ENCODE peak calls at places on chromosomes 13 and 19, in eight cellular contexts. E is H1, X is Peyer's patch, R is spleen, O is esophagus squamous epithelium, B is prostate gland, Z is IMR-90, P is body of pancreas. N is an unnamed sample.

GRCh38 chr19:31439270-31439573 is 90.0 kb upstream of the TSHZ3 start:
- DNase-seq in E (no peak), X (no peak), R (no peak), O (no peak), B (no peak), Z (no peak), P (no peak), N (no peak)

GRCh38 chr19:7833225-7834156 is 3.5 kb downstream of the EVI5L start:
- DNase-seq in E (no peak), X (peak), R (peak), O (no peak), B (peak), Z (peak), P (peak), N (peak)

GRCh38 chr13:26497991-26498423 is 59.5 kb upstream of the WASF3 start:
- DNase-seq in E (no peak), X (no peak), R (no peak), O (no peak), B (no peak), Z (peak), P (no peak), N (no peak)

GRCh38 chr19:35118268-35119026 is 2.8 kb downstream of the FXYD3 start:
- DNase-seq in E (no peak), X (peak), R (no peak), O (no peak), B (no peak), Z (no peak), P (peak), N (no peak)

GRCh38 chr19:2949939-2950285 is 5.1 kb upstream of the ZNF77 start:
- DNase-seq in E (no peak), X (no peak), R (no peak), O (no peak), B (no peak), Z (peak), P (peak), N (no peak)

GRCh38 chr13:47764817-47765216 is 236.3 kb downstream of the SUCLA2 start:
- DNase-seq in E (no peak), X (no peak), R (no peak), O (no peak), B (no peak), Z (no peak), P (no peak), N (no peak)

GRCh38 chr13:41496420-41497234 is 39.3 kb downstream of the RGCC start:
- DNase-seq in E (no peak), X (no peak), R (no peak), O (no peak), B (no peak), Z (peak), P (no peak), N (no peak)

GRCh38 chr19:6890421-6890913 is 3.1 kb downstream of the ADGRE1 start:
- DNase-seq in E (no peak), X (no peak), R (no peak), O (no peak), B (no peak), Z (no peak), P (no peak), N (no peak)

GRCh38 chr13:29561918-29562317 is 33.6 kb downstream of the SLC7A1 start:
- DNase-seq in E (no peak), X (no peak), R (no peak), O (no peak), B (no peak), Z (peak), P (no peak), N (peak)

GRCh38 chr13:51971520-51972426 is 39.5 kb downstream of the ATP7B start:
- DNase-seq in E (no peak), X (no peak), R (no peak), O (no peak), B (no peak), Z (no peak), P (no peak), N (no peak)

GRCh38 chr13:85243831-85244230 is 555.4 kb downstream of the SLITRK6 start:
- DNase-seq in E (no peak), X (no peak), R (no peak), O (no peak), B (no peak), Z (no peak), P (no peak), N (no peak)

GRCh38 chr13:95113601-95114000 is 187.7 kb downstream of the ABCC4 start:
- DNase-seq in E (no peak), X (no peak), R (no peak), O (no peak), B (no peak), Z (no peak), P (no peak), N (no peak)

GRCh38 chr19:49691243-49692101 is 556 bp downstream of the CPT1C start:
- DNase-seq in E (no peak), X (no peak), R (no peak), O (no peak), B (no peak), Z (peak), P (no peak), N (no peak)

GRCh38 chr13:63910406-63910957 is 2494.8 kb upstream of the PCDH20 start:
- DNase-seq in E (no peak), X (no peak), R (no peak), O (no peak), B (no peak), Z (peak), P (no peak), N (no peak)

GRCh38 chr13:52405767-52406494 is at the start of gene THSD1:
- DNase-seq in E (no peak), X (peak), R (peak), O (no peak), B (peak), Z (peak), P (peak), N (peak)

GRCh38 chr19:35291916-35292315 is at the start of gene MAG:
- DNase-seq in E (no peak), X (no peak), R (no peak), O (no peak), B (no peak), Z (no peak), P (no peak), N (no peak)

GRCh38 chr13:66835040-66835628 is 395.0 kb downstream of the PCDH9 start:
- DNase-seq in E (no peak), X (peak), R (no peak), O (no peak), B (no peak), Z (peak), P (peak), N (no peak)

GRCh38 chr19:53545271-53546065 is 7.5 kb downstream of the ZNF331 start:
- DNase-seq in E (no peak), X (no peak), R (no peak), O (no peak), B (peak), Z (peak), P (no peak), N (no peak)

GRCh38 chr13:82636119-82636518 is 1246.2 kb downstream of the SLITRK1 start:
- DNase-seq in E (no peak), X (no peak), R (no peak), O (no peak), B (no peak), Z (peak), P (no peak), N (no peak)

GRCh38 chr19:29292146-29292545 is 79.2 kb upstream of the UQCRFS1 start:
- DNase-seq in E (no peak), X (no peak), R (no peak), O (no peak), B (no peak), Z (no peak), P (no peak), N (no peak)

GRCh38 chr19:18428837-18429674 is 8.9 kb downstream of the ISYNA1 start:
- DNase-seq in E (no peak), X (peak), R (peak), O (no peak), B (no peak), Z (peak), P (peak), N (no peak)

GRCh38 chr19:39145180-39145953 is 19.8 kb downstream of the PAK4 start:
- DNase-seq in E (no peak), X (no peak), R (no peak), O (no peak), B (peak), Z (no peak), P (peak), N (no peak)

GRCh38 chr13:37599509-37599908 is 941 bp upstream of the POSTN start:
- DNase-seq in E (no peak), X (no peak), R (no peak), O (no peak), B (no peak), Z (no peak), P (no peak), N (no peak)

GRCh38 chr13:99955747-99956472 is 15.7 kb downstream of the ZIC5 start:
- DNase-seq in E (no peak), X (no peak), R (no peak), O (no peak), B (no peak), Z (peak), P (no peak), N (no peak)

GRCh38 chr13:44364601-44365000 is 9.0 kb upstream of the SERP2 start:
- DNase-seq in E (no peak), X (no peak), R (no peak), O (no peak), B (no peak), Z (peak), P (no peak), N (no peak)

GRCh38 chr19:3389876-3390361 is 23.5 kb downstream of the NFIC start:
- DNase-seq in E (no peak), X (no peak), R (no peak), O (no peak), B (peak), Z (peak), P (peak), N (peak)

GRCh38 chr19:5804516-5805464 is at the start of gene NRTN:
- DNase-seq in E (no peak), X (peak), R (peak), O (no peak), B (no peak), Z (no peak), P (peak), N (peak)

GRCh38 chr13:30971575-30971974 is 39.1 kb downstream of the TEX26 start:
- DNase-seq in E (no peak), X (no peak), R (no peak), O (no peak), B (no peak), Z (peak), P (no peak), N (no peak)

GRCh38 chr13:70960841-70961443 is 852.7 kb upstream of the KLHL1 start:
- DNase-seq in E (no peak), X (no peak), R (no peak), O (no peak), B (no peak), Z (peak), P (no peak), N (no peak)

GRCh38 chr19:19860756-19861390 is 4.8 kb upstream of the ZNF253 start:
- DNase-seq in E (peak), X (peak), R (peak), O (no peak), B (no peak), Z (no peak), P (peak), N (no peak)

GRCh38 chr13:45280751-45281634 is 60.0 kb downstream of the TPT1 start:
- DNase-seq in E (peak), X (peak), R (no peak), O (no peak), B (peak), Z (peak), P (peak), N (peak)

GRCh38 chr19:40231544-40232424 is 5.3 kb upstream of the CCNP start:
- DNase-seq in E (no peak), X (no peak), R (no peak), O (no peak), B (no peak), Z (no peak), P (no peak), N (no peak)
- TF ChIP-seq POLR2A in E (no peak), X (no peak), R (no peak), O (no peak), B (no peak), Z (no peak), P (no peak), N (no peak)

GRCh38 chr13:72792640-72793039 is 10.7 kb downstream of the PIBF1 start:
- DNase-seq in E (no peak), X (no peak), R (no peak), O (no peak), B (no peak), Z (no peak), P (no peak), N (no peak)
- H3K4me3 ChIP-seq in E (no peak), X (no peak), R (no peak), O (no peak), B (no peak), Z (no peak), P (no peak), N (no peak)

DNA sequence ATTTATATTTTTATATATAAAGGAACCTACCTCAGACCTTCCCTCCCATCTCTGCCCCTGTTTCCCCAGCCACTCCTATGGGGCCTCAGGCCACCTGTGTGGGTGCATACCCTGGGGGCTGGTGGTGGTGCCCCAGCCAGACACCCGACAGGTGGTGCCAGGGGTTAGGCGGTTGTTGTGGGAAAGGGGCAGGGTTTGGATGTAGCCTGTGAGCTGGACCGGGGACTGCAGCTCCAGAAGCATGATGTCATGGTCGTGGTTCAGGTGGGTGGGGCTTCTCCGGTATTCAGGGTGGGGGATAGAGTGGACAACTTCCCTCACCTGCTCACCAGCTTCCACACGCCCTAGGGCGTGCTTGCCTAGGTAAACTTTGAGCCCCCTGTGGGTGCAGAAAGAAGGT is 5.2 kb downstream of the KLK13 start:
- DNase-seq in E (no peak), X (no peak), R (no peak), O (no peak), B (no peak), Z (no peak), P (no peak), N (no peak)
- TF ChIP-seq POLR2A in E (no peak), X (no peak), R (no peak), O (no peak), B (no peak), Z (no peak), P (no peak), N (no peak)

GRCh38 chr19:4496304-4496703 is 22.0 kb downstream of the PLIN4 start:
- DNase-seq in E (no peak), X (no peak), R (no peak), O (no peak), B (no peak), Z (no peak), P (no peak), N (no peak)
- H3K4me3 ChIP-seq in E (no peak), X (no peak), R (no peak), O (no peak), B (no peak), Z (no peak), P (no peak), N (no peak)

GRCh38 chr13:25286969-25287961 is at the start of gene MTMR6:
- DNase-seq in E (peak), X (peak), R (peak), O (peak), B (peak), Z (peak), P (peak), N (peak)
- TF ChIP-seq POLR2A in E (no peak), X (peak), R (peak), O (peak), B (peak), Z (peak), P (peak), N (no peak)

GRCh38 chr13:110788778-110789177 is 75.3 kb downstream of the ING1 start:
- DNase-seq in E (no peak), X (no peak), R (no peak), O (no peak), B (no peak), Z (no peak), P (no peak), N (no peak)
- H3K4me3 ChIP-seq in E (no peak), X (no peak), R (no peak), O (no peak), B (no peak), Z (no peak), P (no peak), N (no peak)

GRCh38 chr19:1566392-1567115 is 1.6 kb downstream of the MEX3D start:
- DNase-seq in E (peak), X (peak), R (no peak), O (no peak), B (peak), Z (peak), P (peak), N (peak)
- TF ChIP-seq POLR2A in E (peak), X (peak), R (no peak), O (peak), B (peak), Z (peak), P (peak), N (no peak)

DNA sequence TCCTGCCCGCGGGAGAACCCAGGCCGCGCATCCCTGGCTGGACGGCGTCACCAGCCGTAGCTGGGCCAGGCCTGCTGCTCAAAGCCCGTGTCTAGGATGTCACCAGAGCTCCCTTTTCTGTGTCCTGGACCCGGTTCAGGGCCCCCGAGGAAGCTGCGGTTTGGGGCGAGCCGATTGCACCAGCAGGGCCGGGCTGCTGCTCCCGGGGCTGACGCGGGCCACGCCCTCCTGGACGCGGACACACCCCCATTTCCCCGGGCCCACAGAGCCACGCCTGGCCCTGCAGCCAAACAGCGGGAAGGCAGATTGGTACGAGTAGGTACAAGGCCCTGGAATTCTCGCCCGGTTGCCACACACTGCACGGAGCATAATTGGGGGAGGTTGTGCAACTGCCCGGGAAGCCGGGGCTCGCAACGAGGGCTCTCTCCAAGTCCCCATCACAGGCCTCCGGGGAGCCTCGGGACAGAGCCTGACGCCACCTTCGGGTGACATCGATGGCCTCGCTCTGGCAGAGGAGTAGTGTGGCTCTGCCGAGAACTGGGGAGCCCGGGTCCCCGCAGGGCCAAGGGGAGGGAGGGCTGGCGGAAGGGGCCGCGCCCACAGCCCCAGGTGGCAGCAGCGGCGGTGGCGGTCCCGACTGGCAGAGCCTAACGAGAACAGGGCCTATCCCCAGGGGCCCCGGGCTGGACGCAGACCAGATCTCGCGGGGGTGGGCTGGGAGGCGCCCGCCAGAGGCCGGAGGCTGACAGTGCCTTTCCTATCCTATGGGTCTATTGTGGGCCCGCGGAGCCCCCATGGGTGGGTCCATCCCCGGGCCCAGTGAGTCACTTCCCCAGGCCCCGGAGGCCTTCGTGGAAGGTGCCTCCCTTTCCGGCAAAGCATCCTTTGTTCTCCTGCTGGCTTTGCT is 23.5 kb downstream of the KCTD15 start:
- DNase-seq in E (no peak), X (peak), R (peak), O (no peak), B (peak), Z (peak), P (peak), N (peak)
- H3K4me3 ChIP-seq in E (peak), X (peak), R (peak), O (peak), B (peak), Z (no peak), P (no peak), N (no peak)

GRCh38 chr19:738509-739128 is 12.3 kb upstream of the MISP start:
- DNase-seq in E (no peak), X (peak), R (no peak), O (no peak), B (no peak), Z (no peak), P (no peak), N (no peak)

GRCh38 chr19:737591-738093 is 13.3 kb upstream of the MISP start:
- DNase-seq in E (peak), X (peak), R (peak), O (no peak), B (no peak), Z (peak), P (peak), N (no peak)

GRCh38 chr19:741506-742131 is 9.3 kb upstream of the MISP start:
- DNase-seq in E (peak), X (no peak), R (no peak), O (no peak), B (no peak), Z (no peak), P (no peak), N (no peak)

GRCh38 chr19:742540-743075 is 8.3 kb upstream of the MISP start:
- DNase-seq in E (no peak), X (no peak), R (no peak), O (no peak), B (no peak), Z (no peak), P (no peak), N (no peak)

DNA sequence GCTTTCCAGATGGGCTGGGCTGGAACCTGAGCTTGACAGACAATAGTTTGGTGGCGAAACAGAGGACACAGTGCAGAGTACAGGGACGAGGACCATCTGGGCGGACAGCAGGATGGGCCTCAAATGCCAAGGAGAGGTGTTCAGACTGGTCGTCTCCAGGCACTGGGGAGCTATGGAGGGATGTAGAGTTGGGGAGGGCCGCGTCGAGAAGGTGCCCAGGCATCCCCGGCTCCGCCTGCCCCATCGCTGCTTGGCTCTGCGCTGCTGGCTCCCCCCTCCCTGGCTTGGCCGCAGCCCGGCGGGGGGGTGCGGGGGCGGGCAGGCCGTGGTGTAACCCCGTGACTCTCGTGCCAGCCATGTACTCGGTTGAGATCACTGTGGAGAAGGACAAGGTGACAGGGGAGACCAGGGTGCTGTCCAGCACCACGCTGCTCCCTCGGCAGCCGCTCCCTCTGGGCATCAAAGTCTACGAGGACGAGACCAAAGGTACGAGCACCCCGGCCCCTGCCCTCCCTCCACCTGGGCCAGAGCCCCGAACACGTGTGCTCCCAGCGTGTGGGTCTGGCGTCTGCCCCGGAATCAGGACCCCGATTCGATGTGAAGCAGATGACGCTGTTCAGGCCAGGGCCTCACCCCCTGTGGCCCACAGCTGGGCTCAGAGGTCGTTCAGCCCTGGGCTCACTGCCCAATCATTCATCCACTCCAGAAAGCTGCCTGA is 10.8 kb upstream of the MISP start:
- DNase-seq in E (no peak), X (peak), R (no peak), O (no peak), B (no peak), Z (no peak), P (no peak), N (no peak)
- TF ChIP-seq POLR2A in E (no peak), X (peak), R (no peak), O (no peak), B (no peak), Z (no peak), P (no peak), N (no peak)